ENCODE peak calls at places on chromosomes 7 and 10, in eight cellular contexts. C is breast epithelium; L is GDM1; J is stimulated activated CD8-positive, alpha-beta memory T cell treated with anti-CD3 and anti-CD28 coated beads, Interleukin-15, amount 100 ng/mL, for 24 hours; B is aorta; E is skeletal muscle cell; N is CD4-positive, alpha-beta T cell; D is EL. M is an unnamed sample.

GRCh38 chr7:32153006-32153405 is 82.8 kb upstream of the PDE1C start:
- DNase-seq in L (no peak), E (no peak), J (no peak), N (no peak), C (no peak), B (no peak), D (no peak), M (no peak)

GRCh38 chr10:71729023-71729649 is 9.6 kb upstream of the C10orf105 start:
- DNase-seq in D (peak), C (no peak), B (peak), J (no peak), N (no peak), E (no peak), L (no peak), M (no peak)

GRCh38 chr10:123451607-123452245 is 214.4 kb upstream of the GPR26 start:
- DNase-seq in N (no peak), E (no peak), J (no peak), B (no peak), L (no peak), C (no peak), D (no peak), M (no peak)

GRCh38 chr10:103636492-103636891 is 143.0 kb downstream of the NEURL1 start:
- DNase-seq in D (no peak), C (no peak), J (no peak), L (no peak), E (no peak), B (no peak), N (no peak), M (no peak)

GRCh38 chr7:77450613-77451012 is 34.5 kb upstream of the GSAP start:
- DNase-seq in J (no peak), L (no peak), C (no peak), E (no peak), N (no peak), D (no peak), B (no peak), M (no peak)

GRCh38 chr7:147022056-147022455 is 905.5 kb downstream of the CNTNAP2 start:
- DNase-seq in N (no peak), J (no peak), C (no peak), D (no peak), L (no peak), B (no peak), E (no peak), M (no peak)

GRCh38 chr10:15624405-15625191 is 95.1 kb downstream of the ITGA8 start:
- DNase-seq in E (no peak), L (no peak), N (no peak), D (no peak), J (no peak), B (peak), C (no peak), M (no peak)

GRCh38 chr10:121886997-121887622 is 40.7 kb downstream of the ATE1 start:
- DNase-seq in D (peak), B (no peak), J (no peak), N (peak), C (no peak), L (peak), E (peak), M (no peak)

GRCh38 chr7:71236488-71237179 is 104.7 kb downstream of the GALNT17 start:
- DNase-seq in J (no peak), C (no peak), L (no peak), E (no peak), B (no peak), D (no peak), N (no peak), M (no peak)

GRCh38 chr7:39453743-39454355 is 112.4 kb upstream of the YAE1 start:
- DNase-seq in D (peak), L (peak), C (no peak), E (peak), B (no peak), J (no peak), N (peak), M (peak)

GRCh38 chr10:132136097-132136521 is 50.6 kb upstream of the DPYSL4 start:
- DNase-seq in D (no peak), C (no peak), B (peak), J (no peak), E (no peak), L (no peak), N (no peak), M (no peak)

M was measured in T-helper 1 cell.